ENCODE peak calls at places on chromosomes 13 and 19, in nine cellular contexts. F, U, K, H, C, O, E, A and D are unnamed samples.

GRCh38 chr13:52128714-52129700 is at the start of gene NEK5:
- DNase-seq in U (peak; percentile 25), A (peak; percentile 69), K (peak; percentile 77), C (peak; percentile 22), H (peak; percentile 47), F (peak; percentile 67), O (peak; percentile 27), E (no peak), D (peak; percentile 24)

GRCh38 chr13:41544824-41545707 is 87.7 kb downstream of the RGCC start:
- DNase-seq in K (no peak), E (no peak), H (no peak), U (peak; percentile 28), O (no peak), F (no peak), C (no peak), A (no peak), D (no peak)

GRCh38 chr19:11560404-11560988 is 1.5 kb upstream of the ELOF1 start:
- DNase-seq in H (no peak), K (peak; percentile 56), O (peak; percentile 77), C (peak; percentile 68), E (no peak), A (peak; percentile 78), F (peak; percentile 27), U (peak; percentile 84), D (no peak)

GRCh38 chr19:1651548-1652394 is 644 bp downstream of the TCF3 start:
- DNase-seq in U (peak; percentile 23), O (no peak), H (peak; percentile 44), K (peak; percentile 51), C (peak; percentile 49), E (peak; percentile 34), A (peak; percentile 40), F (peak; percentile 55), D (no peak)

GRCh38 chr13:98199480-98199879 is 22.4 kb upstream of the RNF113B start:
- DNase-seq in O (no peak), F (no peak), U (peak; percentile 54), K (no peak), C (no peak), A (no peak), E (no peak), H (no peak), D (no peak)

GRCh38 chr19:40960780-40961179 is 30.3 kb upstream of the CYP2B6 start:
- DNase-seq in F (no peak), E (no peak), O (no peak), H (no peak), U (no peak), K (no peak), C (no peak), A (no peak), D (no peak)

GRCh38 chr13:114122591-114123211 is 9.7 kb downstream of the RASA3 start:
- DNase-seq in H (no peak), U (no peak), O (no peak), E (no peak), A (no peak), C (no peak), K (no peak), F (no peak), D (no peak)

GRCh38 chr19:11814707-11815050 is 606 bp downstream of the ZNF440 start:
- DNase-seq in K (no peak), A (peak; percentile 19), O (no peak), F (no peak), C (no peak), E (no peak), H (no peak), U (peak; percentile 29), D (no peak)

GRCh38 chr19:16320987-16321386 is 3.6 kb upstream of the KLF2 start:
- DNase-seq in F (no peak), C (no peak), A (no peak), H (no peak), E (no peak), U (no peak), K (no peak), O (no peak), D (no peak)

GRCh38 chr13:50609016-50609415 is 234.5 kb downstream of the DLEU7 start:
- DNase-seq in K (no peak), U (no peak), C (no peak), H (no peak), O (no peak), A (no peak), F (no peak), E (no peak), D (no peak)

GRCh38 chr19:15426485-15427349 is 7.9 kb upstream of the AKAP8L start:
- DNase-seq in E (no peak), C (no peak), U (no peak), A (no peak), K (peak; percentile 52), F (no peak), O (no peak), H (no peak), D (no peak)

GRCh38 chr19:8209111-8209964 is at the start of gene CERS4:
- DNase-seq in K (peak; percentile 78), H (peak; percentile 85), A (no peak), E (peak; percentile 64), C (peak; percentile 81), O (no peak), U (peak; percentile 20), F (peak; percentile 75), D (peak; percentile 16)

GRCh38 chr19:19034204-19034624 is 811 bp downstream of the ARMC6 start:
- DNase-seq in A (peak; percentile 53), F (peak; percentile 55), O (peak; percentile 60), C (peak; percentile 44), H (no peak), K (peak; percentile 67), U (peak; percentile 44), E (no peak), D (no peak)

GRCh38 chr19:12733369-12733896 is 1.1 kb downstream of the TRIR start:
- DNase-seq in E (no peak), F (peak; percentile 6), O (no peak), C (peak; percentile 41), H (no peak), A (peak; percentile 29), U (peak; percentile 45), K (peak; percentile 36), D (no peak)

DNA sequence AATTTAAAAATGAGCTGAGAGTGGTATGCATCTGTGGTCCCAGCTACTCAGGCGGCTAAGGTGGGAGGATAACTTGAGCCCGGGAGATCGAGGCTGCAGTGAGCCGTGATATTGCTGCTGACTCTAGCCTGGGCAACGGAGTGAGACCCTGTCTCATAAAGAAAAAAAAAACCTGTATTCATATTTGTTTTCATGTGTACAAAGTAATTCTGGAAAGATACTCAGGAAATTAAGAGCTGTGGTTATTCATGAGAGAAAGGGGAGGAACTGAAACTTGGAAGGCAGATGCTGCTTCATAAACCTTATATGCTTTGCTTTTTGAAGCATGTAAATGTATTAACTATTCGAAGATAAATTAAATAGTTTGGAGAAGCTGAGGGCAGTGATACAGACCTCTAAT is 8.8 kb upstream of the RLN3 start:
- DNase-seq in O (no peak), K (no peak), H (no peak), A (no peak), C (no peak), U (no peak), E (no peak), F (no peak), D (no peak)
- H3K4me1 ChIP-seq in O (peaks cover 10% of the 10 kb centered on the region), K (peaks cover 4% of the 10 kb centered on the region), H (no peaks in the 10 kb centered on the region), A (peaks cover 6% of the 10 kb centered on the region), C (peaks cover 10% of the 10 kb centered on the region), U (no peaks in the 10 kb centered on the region), E (no peaks in the 10 kb centered on the region), F (no peaks in the 10 kb centered on the region), D (no peaks in the 10 kb centered on the region)

GRCh38 chr19:50843701-50844221 is 10.4 kb upstream of the KLK15 start:
- DNase-seq in F (peak; percentile 26), A (no peak), H (no peak), E (no peak), K (no peak), C (no peak), O (no peak), U (no peak), D (no peak)

GRCh38 chr19:50844296-50844935 is 10.3 kb upstream of the KLK3 start:
- DNase-seq in K (no peak), H (no peak), F (no peak), O (no peak), C (no peak), A (no peak), E (no peak), U (no peak), D (no peak)

GRCh38 chr19:50843205-50843604 is 9.8 kb upstream of the KLK15 start:
- DNase-seq in H (no peak), F (no peak), E (no peak), K (no peak), U (no peak), A (no peak), C (no peak), O (no peak), D (no peak)

GRCh38 chr19:50839712-50840655 is 6.6 kb upstream of the KLK15 start:
- DNase-seq in O (no peak), E (no peak), K (no peak), F (peak; percentile 92), U (no peak), H (no peak), C (no peak), A (no peak), D (no peak)

DNA sequence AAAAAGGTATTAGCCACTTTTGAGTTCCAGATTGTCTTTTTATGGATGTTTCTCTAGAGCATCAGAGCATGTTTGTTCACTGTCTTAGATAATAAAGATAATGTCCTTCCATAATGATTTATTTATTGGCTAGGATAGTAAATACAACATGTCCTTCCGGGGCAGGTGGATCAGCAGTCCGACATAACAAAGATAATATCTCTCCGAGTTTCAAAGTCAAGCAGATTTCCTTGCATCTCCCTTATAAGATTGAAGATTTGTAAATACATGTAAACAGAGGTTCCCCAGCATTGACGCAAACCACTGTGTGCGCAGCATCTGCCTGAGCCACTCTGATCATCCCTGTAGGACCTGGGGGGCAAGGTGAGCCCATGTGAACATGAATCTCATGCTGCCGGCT is 8.8 kb upstream of the KLK15 start:
- DNase-seq in F (no peak), E (no peak), C (no peak), H (no peak), U (no peak), O (no peak), A (no peak), K (no peak), D (no peak)
- H3K27ac ChIP-seq in F (no peak overlapping the region), E (no peak overlapping the region), C (no peak overlapping the region), H (no peak overlapping the region), U (no peak overlapping the region), O (no peak overlapping the region), A (no peak overlapping the region), K (no peak overlapping the region), D (no peak overlapping the region)

GRCh38 chr19:49590971-49591730 is at the start of gene PRR12:
- DNase-seq in C (peak; percentile 69), O (no peak), A (peak; percentile 71), F (peak; percentile 63), U (peak; percentile 67), E (peak; percentile 49), H (peak; percentile 75), K (peak; percentile 59), D (no peak)
- TF ChIP-seq POLR2A in C (no peak), O (no peak), A (no peak), F (peak; percentile 34), U (no peak), E (no peak), H (no peak), K (no peak), D (no peak)

GRCh38 chr13:28659611-28659970 is 661 bp downstream of the POMP start:
- DNase-seq in C (no peak), O (no peak), K (no peak), A (peak; percentile 69), H (no peak), U (peak; percentile 75), F (no peak), E (no peak), D (no peak)
- H3K4me1 ChIP-seq in C (no peaks in the 10 kb centered on the region), O (peaks cover 14% of the 10 kb centered on the region), K (peaks cover 28% of the 10 kb centered on the region), A (peaks cover 20% of the 10 kb centered on the region), H (peaks cover 4% of the 10 kb centered on the region), U (peaks cover 8% of the 10 kb centered on the region), F (peaks cover 28% of the 10 kb centered on the region), E (peaks cover 12% of the 10 kb centered on the region), D (peaks cover 42% of the 10 kb centered on the region)

GRCh38 chr13:73767191-73767741 is 366.9 kb downstream of the KLF12 start:
- DNase-seq in O (no peak), A (peak; percentile 47), E (no peak), H (no peak), F (no peak), C (no peak), U (peak; percentile 70), K (no peak), D (no peak)
- H3K27ac ChIP-seq in O (no peak overlapping the region), A (peak overlapping the region; percentile 62), E (no peak overlapping the region), H (no peak overlapping the region), F (no peak overlapping the region), C (peak overlapping the region; percentile 53), U (no peak overlapping the region), K (no peak overlapping the region), D (peak overlapping the region; percentile 79)